ENCODE peak calls at places on chromosomes 16 and 17, in ten cellular contexts. C is right lobe of liver, O is cardiac fibroblast, R is IMR-90, D is psoas muscle, W is breast epithelium, F is fibroblast of lung, B is lower lobe of right lung, M is astrocyte of the spinal cord, J is Peyer's patch. A is an unnamed sample.

GRCh38 chr17:83198366-83199341 is 119.2 kb downstream of the METRNL start:
- DNase-seq in C (peak), O (no peak), R (no peak), D (peak), W (peak), F (no peak), B (peak), M (no peak), J (peak), A (no peak)

GRCh38 chr17:57803026-57803425 is 46.8 kb downstream of the MRPS23 start:
- DNase-seq in C (no peak), O (no peak), R (no peak), D (no peak), W (no peak), F (no peak), B (no peak), M (no peak), J (no peak), A (no peak)

GRCh38 chr16:67244387-67245188 is 2.7 kb downstream of the FHOD1 start:
- DNase-seq in C (peak), O (peak), R (peak), D (peak), W (peak), F (peak), B (peak), M (peak), J (peak), A (peak)

GRCh38 chr17:14731591-14731990 is 430.7 kb downstream of the HS3ST3B1 start:
- DNase-seq in C (no peak), O (no peak), R (no peak), D (no peak), W (no peak), F (no peak), B (no peak), M (no peak), J (no peak), A (no peak)

GRCh38 chr17:78844301-78845005 is 3.8 kb upstream of the USP36 start:
- DNase-seq in C (no peak), O (peak), R (peak), D (peak), W (no peak), F (peak), B (no peak), M (no peak), J (no peak), A (peak)

GRCh38 chr17:67841992-67842391 is 16.7 kb downstream of the BPTF start:
- DNase-seq in C (no peak), O (peak), R (no peak), D (no peak), W (no peak), F (no peak), B (no peak), M (no peak), J (no peak), A (no peak)

GRCh38 chr17:79631640-79632431 is 21.0 kb upstream of the RBFOX3 start:
- DNase-seq in C (peak), O (no peak), R (no peak), D (peak), W (peak), F (no peak), B (peak), M (no peak), J (no peak), A (no peak)

GRCh38 chr16:914453-914852 is 56.3 kb downstream of the LMF1 start:
- DNase-seq in C (no peak), O (peak), R (peak), D (no peak), W (no peak), F (peak), B (no peak), M (no peak), J (no peak), A (peak)

GRCh38 chr17:42484304-42484703 is 25.6 kb downstream of the ATP6V0A1 start:
- DNase-seq in C (no peak), O (no peak), R (no peak), D (no peak), W (no peak), F (no peak), B (no peak), M (no peak), J (peak), A (no peak)

GRCh38 chr16:23578096-23578830 is 17.9 kb downstream of the NDUFAB1 start:
- DNase-seq in C (no peak), O (peak), R (peak), D (no peak), W (no peak), F (no peak), B (no peak), M (no peak), J (no peak), A (peak)

GRCh38 chr16:56425439-56425832 is at the start of gene AMFR:
- DNase-seq in C (peak), O (peak), R (peak), D (peak), W (no peak), F (peak), B (peak), M (peak), J (peak), A (peak)

GRCh38 chr16:55701442-55702319 is 45.9 kb downstream of the SLC6A2 start:
- DNase-seq in C (peak), O (peak), R (peak), D (peak), W (no peak), F (peak), B (peak), M (peak), J (no peak), A (peak)

GRCh38 chr16:52074133-52074532 is 472.8 kb downstream of the TOX3 start:
- DNase-seq in C (no peak), O (no peak), R (no peak), D (no peak), W (no peak), F (no peak), B (no peak), M (no peak), J (no peak), A (no peak)

GRCh38 chr16:85917012-85917411 is 18.1 kb downstream of the IRF8 start:
- DNase-seq in C (no peak), O (no peak), R (no peak), D (no peak), W (no peak), F (no peak), B (no peak), M (no peak), J (no peak), A (no peak)

GRCh38 chr17:30095507-30096244 is 20.9 kb upstream of the NSRP1 start:
- DNase-seq in C (no peak), O (peak), R (peak), D (no peak), W (no peak), F (peak), B (no peak), M (peak), J (no peak), A (peak)

GRCh38 chr16:66266436-66267286 is 99.8 kb upstream of the CDH5 start:
- DNase-seq in C (no peak), O (peak), R (peak), D (peak), W (peak), F (peak), B (peak), M (peak), J (peak), A (peak)

GRCh38 chr16:17205279-17206139 is 265.3 kb downstream of the XYLT1 start:
- DNase-seq in C (no peak), O (no peak), R (peak), D (no peak), W (no peak), F (peak), B (no peak), M (peak), J (no peak), A (no peak)

GRCh38 chr17:81251091-81251942 is 12.2 kb downstream of the NDUFAF8 start:
- DNase-seq in C (no peak), O (no peak), R (no peak), D (no peak), W (no peak), F (no peak), B (no peak), M (no peak), J (no peak), A (no peak)

GRCh38 chr16:66503612-66504011 is 46.3 kb downstream of the TK2 start:
- DNase-seq in C (no peak), O (no peak), R (no peak), D (no peak), W (no peak), F (no peak), B (no peak), M (no peak), J (no peak), A (no peak)

GRCh38 chr16:66594739-66595138 is 9.8 kb upstream of the CMTM3 start:
- DNase-seq in C (no peak), O (no peak), R (no peak), D (no peak), W (no peak), F (no peak), B (no peak), M (no peak), J (no peak), A (no peak)

GRCh38 chr16:54061454-54061853 is 225.1 kb downstream of the IRX3 start:
- DNase-seq in C (no peak), O (no peak), R (no peak), D (no peak), W (no peak), F (no peak), B (no peak), M (no peak), J (no peak), A (no peak)

GRCh38 chr16:4667203-4667983 is 26.0 kb upstream of the NUDT16L1 start:
- DNase-seq in C (no peak), O (no peak), R (no peak), D (no peak), W (no peak), F (no peak), B (no peak), M (no peak), J (no peak), A (no peak)

GRCh38 chr17:40111221-40112128 is 10.3 kb upstream of the MSL1 start:
- DNase-seq in C (peak), O (peak), R (peak), D (peak), W (peak), F (peak), B (peak), M (peak), J (peak), A (peak)

DNA sequence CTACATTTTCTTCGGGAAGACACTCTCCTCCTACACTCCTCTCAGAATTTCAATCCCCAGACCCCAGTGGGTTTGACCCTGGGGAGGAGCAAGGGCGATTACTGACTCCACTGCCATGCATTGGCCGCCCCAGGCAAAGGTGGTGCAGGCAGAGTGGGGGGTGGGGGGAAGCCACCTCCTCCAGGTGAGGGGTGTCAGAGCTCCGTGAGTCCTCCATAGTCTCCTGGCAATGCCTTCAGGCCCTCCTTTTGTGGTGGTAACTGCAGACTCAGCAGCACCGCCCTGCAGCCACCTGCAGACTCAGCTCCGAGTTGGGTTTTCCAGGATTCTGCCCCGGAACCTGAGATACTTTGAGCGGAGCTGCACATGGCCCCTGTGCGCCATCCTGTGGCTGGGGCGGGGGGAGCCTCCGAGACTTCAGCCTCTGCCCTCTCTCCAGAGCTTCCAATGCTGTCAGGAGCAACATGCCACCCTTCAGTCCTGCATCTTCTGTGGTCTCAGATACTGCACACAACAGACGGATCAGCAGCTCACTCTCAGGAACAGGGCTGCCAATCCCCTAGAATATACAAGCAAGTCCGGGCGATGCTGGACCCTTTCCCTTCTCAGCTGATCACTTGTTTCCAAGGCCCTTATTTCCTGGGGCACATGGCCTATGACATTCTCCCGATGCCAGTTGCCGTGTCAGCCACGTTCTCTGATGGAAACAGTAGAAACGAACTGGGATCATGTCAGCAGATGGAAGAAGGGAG is 2.4 kb upstream of the SLC47A2 start:
- DNase-seq in C (no peak), O (no peak), R (no peak), D (peak), W (no peak), F (no peak), B (no peak), M (no peak), J (no peak), A (no peak)
- TF ChIP-seq CTCF in C (no peak), O (no peak), R (no peak), D (peak), W (no peak), F (no peak), B (no peak), M (peak), J (peak), A (no peak)

DNA sequence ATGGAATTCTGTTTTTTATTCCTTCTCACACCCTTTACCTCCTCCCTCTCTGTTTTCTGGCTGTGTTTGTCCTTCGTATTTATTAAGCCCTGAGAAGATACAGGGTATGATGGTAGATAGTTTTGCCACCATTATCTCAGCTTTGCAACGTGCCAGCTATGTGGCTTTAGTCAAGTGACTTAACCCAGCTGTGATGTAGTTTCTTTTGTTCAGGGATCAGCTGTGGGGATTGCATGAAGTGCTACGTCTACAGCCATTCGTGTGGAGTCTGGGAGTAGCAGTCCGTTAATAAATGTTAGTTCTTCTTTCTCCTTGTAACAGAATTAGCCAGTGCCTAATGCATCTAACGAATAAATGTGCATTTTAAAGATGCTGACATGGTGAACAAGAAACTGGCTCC is 128.4 kb downstream of the HAPSTR1 start:
- DNase-seq in C (no peak), O (no peak), R (no peak), D (no peak), W (no peak), F (no peak), B (no peak), M (no peak), J (no peak), A (no peak)
- H3K4me3 ChIP-seq in C (no peak), O (no peak), R (no peak), D (no peak), W (no peak), F (no peak), B (no peak), M (no peak), J (no peak), A (no peak)

DNA sequence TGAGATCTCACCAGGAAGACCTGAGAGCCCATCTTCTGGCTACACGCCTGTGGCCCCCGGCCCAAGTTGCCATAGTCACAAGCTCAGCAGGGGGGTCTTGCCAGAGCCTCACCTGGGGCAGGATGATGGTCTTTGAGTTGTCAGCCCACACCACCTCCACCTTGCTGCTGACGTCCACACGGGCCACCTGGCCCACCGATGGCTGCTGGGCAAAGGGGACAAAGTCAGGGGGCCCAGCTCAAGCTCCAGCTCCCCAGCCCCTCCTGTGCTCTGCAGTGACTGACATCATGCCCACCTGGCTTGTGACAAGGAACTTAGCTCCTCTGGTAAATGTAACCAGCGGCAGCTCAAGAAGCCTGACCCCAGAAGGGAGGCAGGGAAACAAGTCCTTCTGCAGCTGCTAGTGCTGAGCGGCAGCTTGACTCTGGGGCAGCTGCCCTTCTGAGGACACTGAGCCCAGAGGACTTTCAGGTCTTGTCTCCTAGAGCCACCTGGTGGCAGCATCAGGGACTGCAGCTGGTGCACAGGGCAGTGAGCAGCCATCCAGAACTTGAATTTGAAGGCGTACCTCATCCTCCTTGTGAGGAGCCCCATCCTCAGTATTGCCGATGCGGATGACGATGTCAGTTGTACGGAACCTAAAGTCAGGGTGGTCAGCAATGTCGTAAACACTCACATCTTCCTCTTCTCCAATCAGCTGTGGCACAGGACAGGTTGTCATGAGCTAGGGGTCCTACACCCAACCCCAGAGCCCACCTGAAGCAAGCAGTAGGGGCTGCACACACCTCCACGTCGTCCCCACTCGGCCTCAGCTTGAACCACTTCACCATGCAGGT is 13.5 kb downstream of the SPHK1 start:
- DNase-seq in C (peak), O (peak), R (peak), D (peak), W (peak), F (peak), B (peak), M (peak), J (peak), A (peak)
- TF ChIP-seq CTCF in C (peak), O (peak), R (peak), D (peak), W (peak), F (peak), B (peak), M (peak), J (peak), A (peak)

DNA sequence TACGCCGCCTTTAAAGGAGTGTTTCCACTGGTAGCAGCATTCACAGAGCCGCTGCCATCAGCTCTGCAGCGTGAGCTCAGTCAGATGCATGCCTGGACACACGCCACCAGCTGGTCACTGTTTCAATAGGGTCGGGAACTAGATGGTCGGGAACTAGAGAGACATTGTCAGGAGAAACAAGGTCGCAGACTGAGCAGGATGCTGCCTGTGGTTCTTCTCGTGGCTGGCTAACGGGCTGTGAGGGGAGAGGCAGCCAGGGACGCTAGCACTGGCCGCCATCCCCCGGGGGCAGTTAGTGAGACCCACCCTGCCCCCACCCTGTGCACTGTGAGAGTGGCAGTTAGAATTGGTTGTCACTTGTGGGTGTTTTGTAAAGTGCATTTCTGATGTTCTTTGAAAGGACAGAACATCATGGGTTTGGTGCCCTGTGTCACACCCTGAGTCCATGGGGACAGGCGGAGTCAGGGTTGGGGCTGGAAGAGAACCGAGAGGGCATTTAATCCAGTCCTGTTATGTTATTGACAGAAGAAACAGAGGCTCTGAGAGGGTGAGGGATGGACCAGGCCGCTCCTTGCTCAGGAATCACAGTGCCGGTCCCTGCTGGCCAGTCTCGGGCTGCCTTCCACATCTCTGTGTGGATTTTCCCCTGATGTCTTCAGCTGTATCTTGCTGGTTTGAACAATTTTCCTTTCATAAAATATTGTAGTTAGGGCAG is 86.4 kb downstream of the SPECC1 start:
- DNase-seq in C (peak), O (peak), R (peak), D (peak), W (no peak), F (peak), B (no peak), M (peak), J (no peak), A (peak)
- H3K4me3 ChIP-seq in C (no peak), O (no peak), R (no peak), D (no peak), W (peak), F (no peak), B (no peak), M (no peak), J (no peak), A (no peak)